ENCODE peak calls at places on chromosomes 11 and 22, in five cellular contexts. F, A, S, M and N are unnamed samples.

GRCh38 chr22:49295851-49296560 is 531.7 kb downstream of the BRD1 start:
- DNase-seq in M (no peak), S (no peak), F (no peak), A (no peak), N (no peak)

GRCh38 chr11:112033902-112034301 is 8.7 kb downstream of the DLAT start:
- DNase-seq in A (no peak), M (no peak), S (no peak), F (no peak), N (no peak)

GRCh38 chr22:21857501-21857914 is 9.9 kb downstream of the MAPK1 start:
- DNase-seq in M (no peak), F (no peak), S (peak), A (no peak), N (no peak)

GRCh38 chr11:2526808-2527381 is 82.1 kb downstream of the KCNQ1 start:
- DNase-seq in F (no peak), S (peak), M (no peak), A (peak), N (no peak)

GRCh38 chr11:119895981-119896380 is 167.0 kb upstream of the NECTIN1 start:
- DNase-seq in A (no peak), S (peak), F (no peak), M (no peak), N (no peak)

GRCh38 chr11:18522388-18522787 is 4.4 kb downstream of the TSG101 start:
- DNase-seq in M (peak), F (no peak), S (peak), A (no peak), N (no peak)

GRCh38 chr11:132779487-132779886 is 752.8 kb downstream of the OPCML start:
- DNase-seq in A (no peak), M (no peak), F (no peak), S (no peak), N (no peak)

GRCh38 chr11:60389279-60389910 is 6.9 kb upstream of the MS4A14 start:
- DNase-seq in A (no peak), S (peak), M (no peak), F (no peak), N (no peak)

GRCh38 chr22:26885441-26886261 is 228.3 kb downstream of the MIAT start:
- DNase-seq in F (no peak), A (no peak), M (no peak), S (no peak), N (no peak)

GRCh38 chr11:82976786-82977185 is 75.2 kb downstream of the DDIAS start:
- DNase-seq in F (no peak), M (no peak), S (peak), A (no peak), N (no peak)

GRCh38 chr22:20569059-20570058 is 61.9 kb downstream of the MED15 start:
- DNase-seq in M (peak), F (no peak), S (peak), A (peak), N (peak)

GRCh38 chr11:1445741-1446445 is 40.7 kb downstream of the MOB2 start:
- DNase-seq in F (no peak), M (no peak), A (no peak), S (no peak), N (no peak)

GRCh38 chr11:67053896-67054850 is 2.5 kb upstream of the RHOD start:
- DNase-seq in M (peak), F (no peak), S (peak), A (peak), N (no peak)

GRCh38 chr11:46489668-46490560 is 98.3 kb upstream of the CHRM4 start:
- DNase-seq in M (peak), F (peak), A (no peak), S (peak), N (no peak)

GRCh38 chr11:67032830-67033555 is 10.1 kb downstream of the SYT12 start:
- DNase-seq in A (no peak), F (no peak), M (peak), S (no peak), N (peak)

DNA sequence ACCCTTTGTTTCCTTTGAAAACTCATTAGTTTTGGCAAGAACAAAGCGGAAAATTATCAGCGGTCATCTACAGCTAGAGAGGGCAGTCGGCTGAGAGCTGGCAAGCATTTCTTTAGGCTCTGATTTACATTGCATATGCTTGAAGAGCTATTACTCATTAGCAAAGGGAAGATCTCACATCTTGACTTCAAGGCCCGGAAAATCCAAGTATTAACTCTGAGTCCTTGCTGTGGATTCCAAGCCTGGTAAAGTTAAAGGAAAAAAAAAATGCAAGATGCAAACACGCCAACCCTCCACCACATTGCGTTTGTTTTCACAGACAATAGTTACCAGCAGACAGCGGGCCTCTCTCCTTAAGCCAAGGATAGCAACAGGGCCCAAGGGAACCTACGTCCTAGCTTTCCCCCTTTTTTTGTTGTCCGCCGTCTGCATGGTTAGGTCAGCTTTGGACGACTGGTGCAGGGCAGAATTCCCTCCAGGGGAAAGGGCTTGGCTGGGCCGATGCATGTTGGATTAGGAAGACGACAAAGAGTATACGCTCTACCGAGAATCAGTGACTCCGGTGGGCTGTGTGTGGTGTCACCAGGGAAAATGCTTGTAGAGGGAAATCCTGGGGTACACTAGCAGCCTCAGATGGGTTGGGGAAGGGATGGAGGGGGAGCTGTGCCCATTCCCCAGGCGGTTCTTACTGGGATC is 1.7 kb downstream of the TESMIN start:
- DNase-seq in A (no peak), F (no peak), M (peak), S (no peak), N (no peak)
- H3K4me3 ChIP-seq in A (no peak), F (no peak), M (no peak), S (no peak), N (no peak)

DNA sequence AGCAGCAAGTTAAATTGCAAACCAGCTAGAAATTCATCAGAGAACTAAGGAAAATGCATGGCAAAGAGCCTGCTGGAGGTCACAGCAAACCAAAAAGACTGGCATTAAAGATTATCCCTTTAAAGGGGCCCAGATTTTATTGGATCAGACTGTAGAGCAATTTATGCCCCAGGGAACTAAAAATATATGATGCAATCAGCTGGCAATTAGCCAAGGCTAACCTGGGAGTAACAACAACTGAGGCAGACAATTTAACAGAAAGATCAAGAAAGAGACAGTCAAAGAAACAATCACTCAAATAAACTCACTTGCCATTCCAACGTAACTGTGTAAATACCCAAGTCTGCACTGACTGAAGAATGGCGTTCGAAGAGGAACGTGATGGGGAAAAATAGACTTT is 112.9 kb downstream of the LUZP2 start:
- DNase-seq in F (no peak), A (no peak), S (no peak), M (no peak), N (no peak)
- H3K4me3 ChIP-seq in F (no peak), A (no peak), S (no peak), M (no peak), N (no peak)

GRCh38 chr11:118263694-118264567 is at the start of gene MPZL2:
- DNase-seq in M (no peak), F (no peak), A (peak), S (no peak), N (no peak)
- H3K4me3 ChIP-seq in M (no peak), F (peak), A (peak), S (peak), N (peak)

GRCh38 chr11:57311109-57311936 is 13.4 kb downstream of the TNKS1BP1 start:
- DNase-seq in M (peak), S (peak), F (no peak), A (peak), N (peak)

GRCh38 chr11:57314221-57314973 is 10.4 kb downstream of the TNKS1BP1 start:
- DNase-seq in S (no peak), M (no peak), F (no peak), A (no peak), N (no peak)

GRCh38 chr11:57312511-57313021 is 12.2 kb downstream of the TNKS1BP1 start:
- DNase-seq in F (no peak), S (no peak), M (no peak), A (no peak), N (no peak)

GRCh38 chr11:57313788-57314135 is 11.0 kb downstream of the TNKS1BP1 start:
- DNase-seq in F (no peak), A (no peak), M (no peak), S (no peak), N (no peak)

DNA sequence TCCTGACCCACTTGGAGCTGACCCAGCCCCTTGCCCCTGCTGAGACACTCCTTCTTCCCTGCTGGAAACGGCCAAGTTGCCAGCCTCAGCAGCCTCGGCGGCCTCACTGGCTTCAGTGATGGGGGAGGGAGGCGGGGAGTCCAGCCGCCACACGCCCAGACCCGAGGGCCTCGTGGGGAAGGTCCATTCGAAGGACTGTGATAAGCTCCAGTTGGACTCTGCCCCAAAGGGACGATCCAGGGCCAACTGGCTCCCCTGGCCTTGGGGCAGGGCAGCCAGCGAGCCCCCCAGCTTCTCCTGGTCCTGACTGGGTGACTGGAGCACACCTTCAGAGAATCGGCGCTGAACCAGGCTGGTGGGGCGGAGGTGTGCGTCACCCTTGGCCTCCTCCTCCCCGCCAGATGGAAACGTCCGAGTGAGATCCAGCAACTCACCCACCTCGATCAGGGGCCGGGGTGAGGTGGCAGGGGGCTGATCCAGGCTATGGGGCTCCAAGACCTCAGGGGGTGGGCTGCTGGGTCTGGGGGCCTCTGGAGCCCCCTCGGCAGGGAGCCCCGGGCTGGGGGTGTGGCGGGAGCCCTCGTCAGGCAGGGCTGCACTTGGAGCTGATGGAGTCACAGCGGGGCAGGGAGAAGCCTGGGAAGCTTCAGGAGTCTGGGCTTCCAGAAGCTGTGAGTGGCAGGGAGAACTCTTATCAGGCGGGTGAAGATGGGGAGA is 11.5 kb downstream of the TNKS1BP1 start:
- DNase-seq in F (no peak), A (no peak), S (no peak), M (no peak), N (no peak)
- H3K4me3 ChIP-seq in F (no peak), A (no peak), S (no peak), M (no peak), N (no peak)

DNA sequence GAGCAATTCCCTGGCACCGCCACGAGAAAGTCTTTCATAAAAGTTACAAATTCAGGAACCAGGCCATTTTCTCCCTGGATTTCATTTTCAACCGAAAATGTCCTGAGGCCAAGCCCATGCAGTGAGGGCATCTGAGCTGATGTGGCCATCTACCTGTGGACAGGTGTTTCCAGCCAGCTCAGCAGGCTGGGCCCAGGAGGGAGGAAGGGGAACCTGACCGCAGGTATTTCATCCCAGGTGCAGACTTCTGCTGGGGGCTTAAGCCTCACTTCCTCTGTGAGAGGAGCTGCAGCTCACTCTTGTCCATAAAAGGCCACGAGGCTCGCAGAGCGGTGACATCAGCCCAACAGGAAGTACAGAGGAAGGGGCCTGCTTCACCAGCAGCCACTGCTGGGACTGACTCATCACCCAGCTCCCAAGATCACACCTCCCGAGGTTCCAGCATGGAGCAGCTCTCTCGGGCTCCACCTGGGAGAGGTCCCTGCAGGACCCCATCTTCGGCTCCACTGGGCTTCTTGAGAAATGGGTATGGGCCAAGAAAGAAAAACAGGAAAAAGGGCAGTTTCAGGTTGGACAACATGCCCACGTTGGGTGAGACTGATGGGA is 56.4 kb downstream of the MYH9 start:
- DNase-seq in S (peak), A (peak), M (peak), F (no peak), N (peak)
- H3K4me3 ChIP-seq in S (peak), A (no peak), M (no peak), F (no peak), N (no peak)

GRCh38 chr11:128909438-128910125 is 18.4 kb downstream of the KCNJ5 start:
- DNase-seq in F (no peak), M (no peak), A (no peak), S (no peak), N (no peak)

GRCh38 chr11:128906185-128907065 is 15.3 kb downstream of the KCNJ5 start:
- DNase-seq in S (no peak), M (no peak), A (no peak), F (no peak), N (no peak)

GRCh38 chr11:128911239-128911638 is 20.1 kb downstream of the KCNJ5 start:
- DNase-seq in S (no peak), F (no peak), A (no peak), M (no peak), N (no peak)

GRCh38 chr11:128910583-128910982 is 19.4 kb downstream of the KCNJ5 start:
- DNase-seq in S (no peak), F (no peak), M (no peak), A (no peak), N (no peak)

GRCh38 chr11:128908391-128909246 is 17.5 kb downstream of the KCNJ5 start:
- DNase-seq in M (peak), A (peak), F (no peak), S (no peak), N (no peak)
- H3K4me3 ChIP-seq in M (peak), A (no peak), F (no peak), S (no peak), N (no peak)

DNA sequence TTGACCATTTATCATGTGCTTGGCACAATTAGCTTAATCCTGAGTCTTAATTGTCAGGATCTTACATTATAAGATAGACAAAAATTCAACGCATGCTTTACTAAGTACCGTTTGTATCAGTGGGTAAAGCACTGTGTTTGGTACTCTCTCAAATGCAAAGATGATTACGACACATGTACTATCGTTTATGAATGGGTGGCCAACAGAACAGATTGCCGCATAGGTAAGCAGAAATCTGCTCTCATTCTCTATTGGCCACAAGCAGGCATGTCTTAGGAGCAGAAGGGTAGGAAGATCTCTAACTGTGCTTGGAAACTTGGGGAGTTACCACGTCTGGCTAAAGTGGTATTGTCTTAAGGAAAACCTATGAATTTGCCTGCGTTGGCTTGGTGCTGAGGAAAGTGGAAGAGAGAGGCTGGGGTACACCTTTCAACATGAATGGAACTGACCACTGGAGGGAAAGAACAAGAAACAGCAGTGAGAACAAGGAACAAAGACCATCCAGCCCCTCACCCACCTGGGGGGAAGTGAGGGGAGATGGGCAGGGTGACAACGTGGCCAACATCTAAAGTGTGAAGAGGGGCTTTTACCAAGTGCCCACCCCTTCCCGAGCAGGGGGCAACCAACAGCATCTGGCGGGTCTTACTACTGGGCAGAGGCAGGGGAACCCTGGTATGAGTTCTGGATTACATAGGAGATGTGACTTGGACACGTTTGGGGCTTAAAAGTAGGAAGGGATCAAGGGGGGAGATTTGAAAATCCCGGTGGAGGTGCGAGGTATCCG is 1.0 kb upstream of the TUBA8 start:
- DNase-seq in F (no peak), A (no peak), M (no peak), S (peak), N (no peak)
- H3K4me3 ChIP-seq in F (peak), A (no peak), M (no peak), S (peak), N (peak)